ENCODE peak calls at places on chromosomes 5 and 9, in eight cellular contexts. H is body of pancreas, L is GM12891, P is H54, E is transverse colon, S is ovary, A is stomach, Y is heart left ventricle. F is an unnamed sample.

GRCh38 chr9:88559661-88560060 is 24.7 kb downstream of the NXNL2 start:
- DNase-seq in A (no peak), H (no peak), P (no peak), S (no peak), Y (no peak), E (no peak), L (no peak), F (no peak)

GRCh38 chr5:137071526-137071925 is 427.6 kb downstream of the SPOCK1 start:
- DNase-seq in S (no peak), A (no peak), Y (no peak), P (no peak), H (no peak), L (no peak), E (no peak), F (peak)

GRCh38 chr9:113649054-113649453 is 185.5 kb downstream of the RGS3 start:
- DNase-seq in S (peak), Y (peak), H (peak), E (peak), P (no peak), L (no peak), A (no peak), F (no peak)

GRCh38 chr5:104267282-104268015 is 704.9 kb upstream of the NUDT12 start:
- DNase-seq in P (no peak), S (no peak), H (no peak), A (no peak), Y (no peak), L (no peak), E (no peak), F (no peak)

GRCh38 chr9:136396219-136396515 is 3.8 kb downstream of the SNAPC4 start:
- DNase-seq in S (no peak), P (no peak), L (no peak), H (no peak), E (no peak), Y (no peak), A (no peak), F (no peak)

GRCh38 chr9:123893831-123894460 is 36.0 kb downstream of the DENND1A start:
- DNase-seq in H (no peak), P (no peak), Y (no peak), E (no peak), S (no peak), L (no peak), A (no peak), F (no peak)

GRCh38 chr5:152912924-152913323 is 507.8 kb upstream of the NMUR2 start:
- DNase-seq in L (no peak), E (no peak), A (no peak), S (no peak), H (no peak), Y (no peak), P (no peak), F (no peak)

GRCh38 chr5:35096209-35096608 is 48.5 kb upstream of the AGXT2 start:
- DNase-seq in H (peak), E (no peak), L (no peak), P (no peak), Y (no peak), S (no peak), A (no peak), F (no peak)

GRCh38 chr9:23658859-23659258 is 167.2 kb downstream of the ELAVL2 start:
- DNase-seq in A (no peak), L (no peak), E (no peak), P (no peak), Y (no peak), H (no peak), S (no peak), F (no peak)

GRCh38 chr9:107875571-107875980 is 386.0 kb upstream of the KLF4 start:
- DNase-seq in Y (no peak), L (no peak), A (no peak), P (no peak), E (no peak), S (no peak), H (no peak), F (no peak)

GRCh38 chr5:133742370-133743036 is 130.2 kb upstream of the FSTL4 start:
- DNase-seq in L (no peak), A (no peak), P (no peak), S (no peak), E (peak), Y (no peak), H (no peak), F (peak)

GRCh38 chr5:84430863-84431663 is 46.4 kb upstream of the EDIL3 start:
- DNase-seq in Y (no peak), L (no peak), A (no peak), E (no peak), P (no peak), S (no peak), H (no peak), F (no peak)

GRCh38 chr9:14021871-14022525 is 291.9 kb downstream of the NFIB start:
- DNase-seq in E (no peak), H (no peak), P (no peak), Y (no peak), A (no peak), S (no peak), L (no peak), F (no peak)

GRCh38 chr9:116998305-116998704 is 311.2 kb downstream of the TRIM32 start:
- DNase-seq in A (no peak), E (no peak), S (no peak), Y (no peak), P (no peak), L (no peak), H (no peak), F (no peak)

GRCh38 chr5:59164041-59164830 is 581.4 kb downstream of the RAB3C start:
- DNase-seq in H (no peak), L (no peak), A (no peak), E (no peak), P (no peak), S (no peak), Y (no peak), F (no peak)

GRCh38 chr5:181035991-181036815 is 3.9 kb upstream of the BTNL9 start:
- DNase-seq in P (no peak), H (no peak), E (no peak), Y (peak), S (no peak), A (no peak), L (no peak), F (no peak)

GRCh38 chr5:132221781-132222648 is 5.6 kb downstream of the P4HA2 start:
- DNase-seq in Y (peak), P (no peak), A (no peak), H (peak), L (no peak), E (peak), S (peak), F (no peak)

GRCh38 chr5:132218321-132218720 is 9.3 kb downstream of the P4HA2 start:
- DNase-seq in S (no peak), H (no peak), Y (no peak), P (no peak), E (no peak), L (no peak), A (no peak), F (no peak)

GRCh38 chr5:132219981-132220380 is 7.7 kb downstream of the P4HA2 start:
- DNase-seq in H (no peak), Y (no peak), S (no peak), P (no peak), A (no peak), L (no peak), E (no peak), F (no peak)

GRCh38 chr5:132219289-132219970 is 8.2 kb downstream of the P4HA2 start:
- DNase-seq in P (no peak), E (no peak), H (no peak), A (no peak), Y (no peak), L (no peak), S (no peak), F (no peak)

GRCh38 chr5:132220476-132220875 is 7.2 kb downstream of the P4HA2 start:
- DNase-seq in Y (no peak), E (no peak), L (no peak), H (no peak), A (no peak), S (no peak), P (no peak), F (no peak)
- TF ChIP-seq POLR2A in Y (no peak), E (no peak), L (no peak), H (no peak), A (no peak), S (no peak), P (no peak), F (no peak)

GRCh38 chr9:95317119-95317892 is at the start of gene FANCC:
- DNase-seq in A (peak), L (peak), E (peak), H (peak), P (peak), S (peak), Y (peak), F (peak)
- TF ChIP-seq POLR2A in A (no peak), L (peak), E (peak), H (no peak), P (peak), S (no peak), Y (peak), F (no peak)

GRCh38 chr5:126777257-126777973 is 479 bp downstream of the LMNB1 start:
- DNase-seq in A (peak), S (peak), H (peak), Y (peak), L (no peak), E (peak), P (peak), F (peak)
- TF ChIP-seq POLR2A in A (no peak), S (no peak), H (peak), Y (no peak), L (no peak), E (no peak), P (peak), F (no peak)

DNA sequence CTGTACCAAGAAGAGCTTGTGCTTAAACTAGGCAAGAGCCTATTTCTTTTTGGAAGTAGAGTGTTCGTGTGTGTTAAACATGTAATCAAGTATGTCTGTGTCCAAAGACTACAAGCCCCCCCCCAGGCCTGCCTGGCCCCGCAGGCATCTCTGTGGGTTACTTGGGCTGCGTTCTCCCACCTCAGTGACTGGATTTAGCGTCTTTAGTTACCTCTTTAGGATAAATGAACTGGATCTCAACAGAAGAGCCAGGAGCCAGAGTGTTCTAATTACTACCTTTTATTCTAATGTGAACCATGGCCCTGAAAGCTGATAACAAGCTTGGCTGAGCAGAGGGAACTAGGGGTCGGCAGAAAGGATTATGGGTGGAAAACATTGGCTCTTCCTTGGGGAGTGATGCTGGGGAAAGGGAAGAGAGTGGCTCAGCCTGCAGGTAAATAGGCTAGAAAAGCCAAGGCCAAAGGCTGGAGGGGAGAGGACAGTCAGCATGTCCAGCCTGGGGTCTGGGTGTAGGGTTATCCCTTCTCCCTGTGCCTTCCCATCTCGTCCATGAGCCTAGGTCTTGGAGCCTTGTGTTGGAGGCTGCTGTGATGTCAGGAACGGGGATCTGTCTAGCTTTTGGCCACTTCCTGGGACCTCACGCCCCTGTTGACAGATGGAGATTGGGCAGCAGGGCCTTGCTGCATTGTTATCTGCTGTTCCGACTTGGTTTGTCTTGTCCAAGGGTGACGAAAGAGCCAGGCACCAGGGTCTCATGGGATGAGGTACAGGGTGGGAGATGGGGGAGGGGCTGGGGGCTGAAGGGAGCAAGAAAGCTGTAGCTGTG is 11.1 kb downstream of the CD74 start:
- DNase-seq in S (no peak), L (no peak), H (no peak), P (no peak), A (no peak), E (no peak), Y (no peak), F (no peak)
- TF ChIP-seq POLR2A in S (no peak), L (peak), H (no peak), P (no peak), A (no peak), E (no peak), Y (no peak), F (no peak)

DNA sequence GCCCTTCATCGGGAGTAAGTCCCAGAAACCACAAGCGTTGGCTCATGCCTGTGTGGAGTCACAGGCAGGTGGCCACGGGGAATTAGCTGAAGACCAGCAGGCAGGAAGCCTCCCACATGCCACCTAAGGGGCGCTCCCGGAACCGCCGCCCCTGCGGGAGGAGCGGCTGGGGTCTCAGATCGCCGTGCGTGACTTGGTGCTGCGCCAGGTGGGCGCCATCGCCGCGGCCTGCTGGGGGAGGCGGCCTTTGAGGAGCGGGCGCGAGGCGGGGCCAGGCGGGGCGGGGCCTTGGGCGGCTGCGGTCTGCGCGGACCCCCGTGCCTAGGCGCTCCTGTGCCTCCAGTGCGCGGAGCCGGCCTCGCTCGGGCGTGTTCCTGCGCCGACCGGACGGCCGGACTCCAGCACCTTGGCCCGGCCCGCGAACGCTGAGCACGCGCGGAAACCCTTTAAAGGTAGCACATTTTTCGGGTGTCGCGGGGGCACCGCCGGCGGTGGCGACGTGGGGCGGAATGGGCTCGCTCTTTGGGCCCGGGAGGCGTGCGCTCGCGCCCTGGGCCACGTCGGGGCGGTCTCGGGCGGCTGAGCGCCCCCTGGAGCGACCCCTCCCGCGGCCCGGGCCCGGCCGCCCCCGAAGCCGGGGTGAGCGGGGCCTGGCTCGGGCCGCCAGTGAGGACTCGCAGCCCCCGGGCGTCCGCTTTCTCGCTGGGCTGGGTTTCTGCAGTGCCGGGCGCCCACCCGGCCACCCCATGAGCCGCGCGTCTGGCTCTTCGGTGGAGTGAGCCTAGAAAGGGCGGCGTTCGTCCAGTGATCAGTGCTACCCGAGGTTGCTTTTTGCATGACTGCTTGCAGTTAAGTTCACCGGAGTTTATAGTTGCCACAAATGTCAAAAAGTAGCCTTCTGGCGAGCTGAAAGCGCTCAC is 24.5 kb downstream of the LECT2 start:
- DNase-seq in S (no peak), A (no peak), H (no peak), Y (no peak), E (no peak), P (no peak), L (no peak), F (no peak)
- TF ChIP-seq POLR2A in S (no peak), A (no peak), H (no peak), Y (no peak), E (no peak), P (no peak), L (no peak), F (no peak)

GRCh38 chr9:133812941-133813748 is 75.0 kb upstream of the SARDH start:
- DNase-seq in L (no peak), H (no peak), Y (no peak), A (no peak), E (no peak), P (no peak), S (no peak), F (no peak)

GRCh38 chr9:133810556-133811195 is 72.5 kb upstream of the SARDH start:
- DNase-seq in A (no peak), L (no peak), H (no peak), Y (no peak), P (no peak), E (no peak), S (no peak), F (no peak)

GRCh38 chr9:133814586-133815090 is 76.5 kb upstream of the SARDH start:
- DNase-seq in S (no peak), Y (peak), A (no peak), E (no peak), P (no peak), H (no peak), L (no peak), F (no peak)

GRCh38 chr9:133813749-133814585 is 75.8 kb upstream of the SARDH start:
- DNase-seq in Y (peak), S (no peak), E (no peak), A (no peak), P (no peak), H (peak), L (no peak), F (no peak)

GRCh38 chr9:133812077-133812868 is 74.1 kb upstream of the SARDH start:
- DNase-seq in H (no peak), L (no peak), A (no peak), P (no peak), S (no peak), E (no peak), Y (no peak), F (no peak)
- TF ChIP-seq POLR2A in H (no peak), L (no peak), A (no peak), P (no peak), S (no peak), E (no peak), Y (no peak), F (no peak)

GRCh38 chr9:121201045-121201737 is 478 bp downstream of the RAB14 start:
- DNase-seq in H (no peak), S (peak), P (peak), A (peak), E (peak), Y (peak), L (peak), F (peak)
- TF ChIP-seq POLR2A in H (no peak), S (no peak), P (no peak), A (no peak), E (no peak), Y (no peak), L (peak), F (no peak)

GRCh38 chr5:160289721-160290120 is 22.6 kb downstream of the CCNJL start:
- DNase-seq in Y (no peak), A (peak), P (no peak), L (no peak), S (no peak), E (no peak), H (peak), F (no peak)

GRCh38 chr5:160286947-160287346 is 25.4 kb downstream of the CCNJL start:
- DNase-seq in P (no peak), S (no peak), H (no peak), A (no peak), L (no peak), Y (no peak), E (no peak), F (no peak)

GRCh38 chr5:160289356-160289651 is 23.1 kb downstream of the CCNJL start:
- DNase-seq in E (no peak), L (no peak), S (no peak), H (no peak), P (no peak), Y (no peak), A (no peak), F (no peak)

GRCh38 chr5:160285311-160285710 is 27.1 kb downstream of the CCNJL start:
- DNase-seq in L (no peak), Y (no peak), A (no peak), E (no peak), P (no peak), S (no peak), H (no peak), F (no peak)

GRCh38 chr5:160287378-160288051 is 24.8 kb downstream of the CCNJL start:
- DNase-seq in E (peak), Y (peak), S (peak), A (peak), H (peak), P (peak), L (no peak), F (no peak)
- TF ChIP-seq POLR2A in E (no peak), Y (no peak), S (no peak), A (no peak), H (no peak), P (no peak), L (no peak), F (no peak)

GRCh38 chr9:128685636-128686489 is 3.2 kb upstream of the SET start:
- DNase-seq in P (no peak), Y (peak), E (peak), H (no peak), A (peak), L (no peak), S (no peak), F (no peak)

GRCh38 chr9:128684065-128684324 is 5.0 kb upstream of the SET start:
- DNase-seq in Y (no peak), A (no peak), L (no peak), H (no peak), E (no peak), P (peak), S (no peak), F (no peak)

GRCh38 chr9:128683340-128684064 is 5.5 kb upstream of the SET start:
- DNase-seq in A (peak), S (peak), E (peak), Y (peak), P (peak), H (peak), L (no peak), F (peak)

GRCh38 chr9:128685022-128685332 is 4.0 kb upstream of the SET start:
- DNase-seq in E (no peak), Y (no peak), L (no peak), P (no peak), A (no peak), S (no peak), H (no peak), F (no peak)

GRCh38 chr9:128684325-128685021 is 4.5 kb upstream of the SET start:
- DNase-seq in L (no peak), A (peak), E (peak), S (peak), Y (peak), P (peak), H (peak), F (peak)
- TF ChIP-seq POLR2A in L (peak), A (peak), E (peak), S (no peak), Y (peak), P (peak), H (peak), F (no peak)

F was measured in lower leg skin.